ENCODE peak calls at places on chromosomes 5 and 9, in seven cellular contexts. B is AG20443; R is stimulated activated CD8-positive, alpha-beta memory T cell treated with anti-CD3 and anti-CD28 coated beads, Interleukin-15, amount 100 ng/mL, for 4 hours; O is mesendoderm; Q is sigmoid colon; M is iPS-NIHi11; E is kidney epithelial cell. J is an unnamed sample.

GRCh38 chr9:134982311-134982710 is 64.6 kb upstream of the FCN1 start:
- DNase-seq in B (no peak), R (no peak), O (no peak), Q (peak; percentile 39), M (no peak), E (no peak), J (no peak)

GRCh38 chr5:179407191-179408175 is 62.2 kb upstream of the ADAMTS2 start:
- DNase-seq in B (peak; percentile 86), R (no peak), O (no peak), Q (no peak), M (no peak), E (no peak), J (no peak)

GRCh38 chr9:7266911-7267555 is 509.3 kb downstream of the KDM4C start:
- DNase-seq in B (no peak), R (no peak), O (no peak), Q (no peak), M (no peak), E (peak; percentile 32), J (peak; percentile 63)

GRCh38 chr5:68251804-68252648 is 36.5 kb downstream of the PIK3R1 start:
- DNase-seq in B (peak; percentile 48), R (no peak), O (peak; percentile 16), Q (peak; percentile 87), M (no peak), E (no peak), J (no peak)

GRCh38 chr5:134140530-134141201 is 26.2 kb downstream of the TCF7 start:
- DNase-seq in B (peak; percentile 77), R (peak; percentile 42), O (peak; percentile 91), Q (peak; percentile 76), M (peak; percentile 78), E (no peak), J (peak; percentile 86)

GRCh38 chr9:125768803-125769202 is 21.6 kb downstream of the PBX3 start:
- DNase-seq in B (no peak), R (no peak), O (no peak), Q (no peak), M (no peak), E (no peak), J (no peak)

GRCh38 chr9:100346836-100347235 is 5.9 kb downstream of the TEX10 start:
- DNase-seq in B (peak; percentile 76), R (no peak), O (no peak), Q (no peak), M (no peak), E (no peak), J (no peak)

GRCh38 chr9:73079326-73079725 is 72.3 kb upstream of the ANXA1 start:
- DNase-seq in B (no peak), R (no peak), O (peak; percentile 50), Q (no peak), M (peak; percentile 17), E (no peak), J (no peak)

GRCh38 chr9:35734096-35734495 is 1.6 kb downstream of the CREB3 start:
- DNase-seq in B (no peak), R (no peak), O (no peak), Q (no peak), M (no peak), E (no peak), J (no peak)

GRCh38 chr5:110255194-110255593 is 471.3 kb downstream of the TMEM232 start:
- DNase-seq in B (no peak), R (no peak), O (peak; percentile 16), Q (no peak), M (no peak), E (no peak), J (no peak)

J was measured in cerebellar cortex.